ENCODE peak calls at places on chromosomes 3 and 15, in five cellular contexts. One of them, this sample, is unnamed. For H3K4me1, the result is how much of the 10 kb centered on the place peaks cover.

GRCh38 chr3:46484388-46484787 is 13.4 kb upstream of the RTP3 start:
- DNase-seq in CD8-positive, alpha-beta T cell: no peak
- DNase-seq in fibroblast of lung: no peak
- DNase-seq in cardiac muscle cell: no peak
- DNase-seq in heart right ventricle: no peak
- DNase-seq in this sample: no peak

GRCh38 chr3:35829499-35829898 is 190.2 kb downstream of the ARPP21 start:
- DNase-seq in heart right ventricle: no peak
- DNase-seq in fibroblast of lung: no peak
- DNase-seq in cardiac muscle cell: no peak
- DNase-seq in CD8-positive, alpha-beta T cell: no peak
- DNase-seq in this sample: no peak

GRCh38 chr3:185789891-185790830 is 34.7 kb downstream of the IGF2BP2 start:
- DNase-seq in cardiac muscle cell: no peak
- DNase-seq in heart right ventricle: no peak
- DNase-seq in fibroblast of lung: no peak
- DNase-seq in CD8-positive, alpha-beta T cell: no peak
- DNase-seq in this sample: no peak

GRCh38 chr3:46923559-46924350 is 46.2 kb downstream of the PTH1R start:
- DNase-seq in fibroblast of lung: peak
- DNase-seq in cardiac muscle cell: peak
- DNase-seq in CD8-positive, alpha-beta T cell: peak
- DNase-seq in heart right ventricle: no peak
- DNase-seq in this sample: peak

GRCh38 chr3:40951636-40952035 is 247.7 kb upstream of the CTNNB1 start:
- DNase-seq in CD8-positive, alpha-beta T cell: no peak
- DNase-seq in cardiac muscle cell: no peak
- DNase-seq in heart right ventricle: no peak
- DNase-seq in fibroblast of lung: no peak
- DNase-seq in this sample: no peak

GRCh38 chr3:42052867-42053351 is 38.2 kb upstream of the TRAK1 start:
- DNase-seq in fibroblast of lung: peak
- DNase-seq in CD8-positive, alpha-beta T cell: no peak
- DNase-seq in cardiac muscle cell: no peak
- DNase-seq in heart right ventricle: no peak
- DNase-seq in this sample: no peak

GRCh38 chr3:186821429-186822367 is 15.4 kb upstream of the RFC4 start:
- DNase-seq in fibroblast of lung: peak
- DNase-seq in heart right ventricle: no peak
- DNase-seq in CD8-positive, alpha-beta T cell: no peak
- DNase-seq in cardiac muscle cell: peak
- DNase-seq in this sample: no peak

GRCh38 chr3:172384836-172385235 is 63.4 kb downstream of the GHSR start:
- DNase-seq in cardiac muscle cell: no peak
- DNase-seq in fibroblast of lung: no peak
- DNase-seq in CD8-positive, alpha-beta T cell: no peak
- DNase-seq in heart right ventricle: no peak
- DNase-seq in this sample: no peak

GRCh38 chr3:195036203-195037016 is 234.5 kb downstream of the XXYLT1 start:
- DNase-seq in cardiac muscle cell: no peak
- DNase-seq in heart right ventricle: no peak
- DNase-seq in fibroblast of lung: no peak
- DNase-seq in CD8-positive, alpha-beta T cell: no peak
- DNase-seq in this sample: no peak

GRCh38 chr3:44682182-44682896 is 30.1 kb upstream of the ZNF502 start:
- DNase-seq in fibroblast of lung: no peak
- DNase-seq in heart right ventricle: no peak
- DNase-seq in CD8-positive, alpha-beta T cell: no peak
- DNase-seq in cardiac muscle cell: no peak
- DNase-seq in this sample: no peak

GRCh38 chr3:52083556-52084087 is 27.3 kb upstream of the DUSP7 start:
- DNase-seq in CD8-positive, alpha-beta T cell: no peak
- DNase-seq in cardiac muscle cell: no peak
- DNase-seq in heart right ventricle: no peak
- DNase-seq in fibroblast of lung: no peak
- DNase-seq in this sample: no peak

GRCh38 chr15:87365221-87365620 is 891.3 kb downstream of the NTRK3 start:
- DNase-seq in cardiac muscle cell: no peak
- DNase-seq in CD8-positive, alpha-beta T cell: no peak
- DNase-seq in fibroblast of lung: peak
- DNase-seq in heart right ventricle: no peak
- DNase-seq in this sample: no peak

GRCh38 chr3:100590114-100590839 is 19.1 kb upstream of the ADGRG7 start:
- DNase-seq in heart right ventricle: peak
- DNase-seq in cardiac muscle cell: peak
- DNase-seq in CD8-positive, alpha-beta T cell: peak
- DNase-seq in fibroblast of lung: peak
- DNase-seq in this sample: peak

GRCh38 chr3:163622384-163622783 is 1455.9 kb downstream of the SI start:
- DNase-seq in fibroblast of lung: peak
- DNase-seq in heart right ventricle: no peak
- DNase-seq in CD8-positive, alpha-beta T cell: no peak
- DNase-seq in cardiac muscle cell: peak
- DNase-seq in this sample: no peak

GRCh38 chr3:192409838-192410683 is 317.3 kb downstream of the FGF12 start:
- DNase-seq in heart right ventricle: no peak
- DNase-seq in CD8-positive, alpha-beta T cell: no peak
- DNase-seq in cardiac muscle cell: peak
- DNase-seq in fibroblast of lung: peak
- DNase-seq in this sample: no peak

GRCh38 chr15:74209560-74209958 is 7.0 kb upstream of the STRA6 start:
- DNase-seq in CD8-positive, alpha-beta T cell: no peak
- DNase-seq in cardiac muscle cell: no peak
- DNase-seq in heart right ventricle: no peak
- DNase-seq in fibroblast of lung: no peak
- DNase-seq in this sample: no peak

GRCh38 chr3:124700880-124701684 is 29.2 kb upstream of the UMPS start:
- DNase-seq in cardiac muscle cell: no peak
- DNase-seq in fibroblast of lung: peak
- DNase-seq in CD8-positive, alpha-beta T cell: no peak
- DNase-seq in heart right ventricle: no peak
- DNase-seq in this sample: peak

GRCh38 chr3:151770941-151771340 is 37.2 kb downstream of the AADACL2 start:
- DNase-seq in CD8-positive, alpha-beta T cell: no peak
- DNase-seq in heart right ventricle: peak
- DNase-seq in fibroblast of lung: peak
- DNase-seq in cardiac muscle cell: no peak
- DNase-seq in this sample: peak

GRCh38 chr3:163753033-163753432 is 1325.3 kb downstream of the SI start:
- DNase-seq in heart right ventricle: no peak
- DNase-seq in cardiac muscle cell: no peak
- DNase-seq in fibroblast of lung: no peak
- DNase-seq in CD8-positive, alpha-beta T cell: no peak
- DNase-seq in this sample: no peak

DNA sequence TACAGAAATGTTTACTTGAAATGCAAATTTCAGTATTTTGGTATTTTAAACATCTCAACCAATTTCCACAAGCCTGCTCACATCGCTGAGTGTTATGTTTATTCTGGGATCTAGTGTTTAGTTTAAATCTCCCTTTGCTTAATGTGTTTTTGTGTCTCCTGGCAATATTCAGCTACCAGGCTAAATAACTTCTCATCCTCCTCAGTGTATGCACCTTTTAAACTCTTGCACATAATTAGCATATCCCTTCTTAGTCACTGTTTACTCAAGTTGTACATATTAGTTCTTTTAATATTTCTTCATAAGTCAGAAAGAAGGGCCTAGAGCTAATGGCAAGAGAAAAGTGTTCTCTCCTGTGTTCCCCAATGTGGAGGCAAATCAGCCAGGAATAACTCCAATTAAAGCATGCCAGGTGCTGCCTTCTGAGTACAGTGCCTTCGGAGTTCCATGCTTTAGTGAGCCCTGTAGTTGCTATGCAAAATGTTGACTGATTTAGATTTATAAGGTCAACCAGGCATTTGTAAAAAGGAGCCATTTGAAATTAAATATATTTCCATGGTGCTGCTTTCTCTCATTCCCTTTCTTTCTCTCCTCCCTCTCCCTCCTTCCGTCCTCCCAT is 234.3 kb downstream of the GAP43 start:
- DNase-seq in CD8-positive, alpha-beta T cell: no peak
- DNase-seq in heart right ventricle: no peak
- DNase-seq in fibroblast of lung: peak
- DNase-seq in cardiac muscle cell: no peak
- DNase-seq in this sample: no peak
- H3K4me1 ChIP-seq in CD8-positive, alpha-beta T cell: under half
- H3K4me1 ChIP-seq in heart right ventricle: under half
- H3K4me1 ChIP-seq in fibroblast of lung: under half
- H3K4me1 ChIP-seq in cardiac muscle cell: under half
- H3K4me1 ChIP-seq in this sample: under half

GRCh38 chr3:50356553-50356952 is 2.8 kb downstream of the TMEM115 start:
- DNase-seq in heart right ventricle: peak
- DNase-seq in CD8-positive, alpha-beta T cell: no peak
- DNase-seq in cardiac muscle cell: no peak
- DNase-seq in fibroblast of lung: peak
- DNase-seq in this sample: no peak

GRCh38 chr3:50355829-50356552 is 3.3 kb downstream of the TMEM115 start:
- DNase-seq in heart right ventricle: no peak
- DNase-seq in CD8-positive, alpha-beta T cell: no peak
- DNase-seq in cardiac muscle cell: no peak
- DNase-seq in fibroblast of lung: no peak
- DNase-seq in this sample: no peak

GRCh38 chr3:50358355-50358926 is 880 bp downstream of the TMEM115 start:
- DNase-seq in CD8-positive, alpha-beta T cell: no peak
- DNase-seq in fibroblast of lung: no peak
- DNase-seq in heart right ventricle: no peak
- DNase-seq in cardiac muscle cell: no peak
- DNase-seq in this sample: no peak

GRCh38 chr3:50359760-50360110 is 414 bp upstream of the TMEM115 start:
- DNase-seq in CD8-positive, alpha-beta T cell: no peak
- DNase-seq in fibroblast of lung: no peak
- DNase-seq in cardiac muscle cell: no peak
- DNase-seq in heart right ventricle: no peak
- DNase-seq in this sample: no peak

GRCh38 chr3:50358927-50359759 is at the start of gene TMEM115:
- DNase-seq in cardiac muscle cell: peak
- DNase-seq in CD8-positive, alpha-beta T cell: peak
- DNase-seq in fibroblast of lung: peak
- DNase-seq in heart right ventricle: peak
- DNase-seq in this sample: peak
- TF ChIP-seq CTCF in cardiac muscle cell: no peak
- TF ChIP-seq CTCF in CD8-positive, alpha-beta T cell: no peak
- TF ChIP-seq CTCF in fibroblast of lung: no peak
- TF ChIP-seq CTCF in heart right ventricle: no peak
- TF ChIP-seq CTCF in this sample: no peak

GRCh38 chr3:128076465-128076782 is 24.2 kb downstream of the SEC61A1 start:
- DNase-seq in heart right ventricle: no peak
- DNase-seq in CD8-positive, alpha-beta T cell: no peak
- DNase-seq in fibroblast of lung: no peak
- DNase-seq in cardiac muscle cell: peak
- DNase-seq in this sample: no peak
- H3K4me3 ChIP-seq in heart right ventricle: peak
- H3K4me3 ChIP-seq in CD8-positive, alpha-beta T cell: peak
- H3K4me3 ChIP-seq in fibroblast of lung: peak
- H3K4me3 ChIP-seq in cardiac muscle cell: peak
- H3K4me3 ChIP-seq in this sample: no peak

GRCh38 chr15:88897456-88898194 is 2.3 kb upstream of the HAPLN3 start:
- DNase-seq in heart right ventricle: peak
- DNase-seq in CD8-positive, alpha-beta T cell: peak
- DNase-seq in cardiac muscle cell: peak
- DNase-seq in fibroblast of lung: peak
- DNase-seq in this sample: peak

GRCh38 chr15:88898736-88899135 is 3.4 kb upstream of the HAPLN3 start:
- DNase-seq in cardiac muscle cell: no peak
- DNase-seq in fibroblast of lung: no peak
- DNase-seq in heart right ventricle: no peak
- DNase-seq in CD8-positive, alpha-beta T cell: no peak
- DNase-seq in this sample: no peak

GRCh38 chr15:88894819-88895767 is at the start of gene HAPLN3:
- DNase-seq in fibroblast of lung: peak
- DNase-seq in cardiac muscle cell: peak
- DNase-seq in CD8-positive, alpha-beta T cell: peak
- DNase-seq in heart right ventricle: no peak
- DNase-seq in this sample: no peak

GRCh38 chr15:88896339-88897033 is 1.1 kb upstream of the HAPLN3 start:
- DNase-seq in CD8-positive, alpha-beta T cell: no peak
- DNase-seq in fibroblast of lung: no peak
- DNase-seq in heart right ventricle: no peak
- DNase-seq in cardiac muscle cell: peak
- DNase-seq in this sample: no peak

GRCh38 chr15:88897142-88897455 is 1.8 kb upstream of the HAPLN3 start:
- DNase-seq in CD8-positive, alpha-beta T cell: no peak
- DNase-seq in fibroblast of lung: no peak
- DNase-seq in cardiac muscle cell: no peak
- DNase-seq in heart right ventricle: no peak
- DNase-seq in this sample: no peak
- H3K4me1 ChIP-seq in CD8-positive, alpha-beta T cell: under half
- H3K4me1 ChIP-seq in fibroblast of lung: under half
- H3K4me1 ChIP-seq in cardiac muscle cell: under half
- H3K4me1 ChIP-seq in heart right ventricle: under half
- H3K4me1 ChIP-seq in this sample: under half

GRCh38 chr3:177898185-177898584 is 638.1 kb upstream of the KCNMB2 start:
- DNase-seq in fibroblast of lung: no peak
- DNase-seq in CD8-positive, alpha-beta T cell: no peak
- DNase-seq in heart right ventricle: no peak
- DNase-seq in cardiac muscle cell: no peak
- DNase-seq in this sample: no peak

GRCh38 chr3:177887475-177887874 is 648.8 kb upstream of the KCNMB2 start:
- DNase-seq in cardiac muscle cell: no peak
- DNase-seq in heart right ventricle: no peak
- DNase-seq in fibroblast of lung: no peak
- DNase-seq in CD8-positive, alpha-beta T cell: no peak
- DNase-seq in this sample: no peak

GRCh38 chr3:177889158-177889557 is 647.1 kb upstream of the KCNMB2 start:
- DNase-seq in fibroblast of lung: no peak
- DNase-seq in cardiac muscle cell: no peak
- DNase-seq in heart right ventricle: no peak
- DNase-seq in CD8-positive, alpha-beta T cell: no peak
- DNase-seq in this sample: no peak

GRCh38 chr3:177894021-177894690 is 642.1 kb upstream of the KCNMB2 start:
- DNase-seq in heart right ventricle: no peak
- DNase-seq in CD8-positive, alpha-beta T cell: no peak
- DNase-seq in fibroblast of lung: peak
- DNase-seq in cardiac muscle cell: no peak
- DNase-seq in this sample: no peak

DNA sequence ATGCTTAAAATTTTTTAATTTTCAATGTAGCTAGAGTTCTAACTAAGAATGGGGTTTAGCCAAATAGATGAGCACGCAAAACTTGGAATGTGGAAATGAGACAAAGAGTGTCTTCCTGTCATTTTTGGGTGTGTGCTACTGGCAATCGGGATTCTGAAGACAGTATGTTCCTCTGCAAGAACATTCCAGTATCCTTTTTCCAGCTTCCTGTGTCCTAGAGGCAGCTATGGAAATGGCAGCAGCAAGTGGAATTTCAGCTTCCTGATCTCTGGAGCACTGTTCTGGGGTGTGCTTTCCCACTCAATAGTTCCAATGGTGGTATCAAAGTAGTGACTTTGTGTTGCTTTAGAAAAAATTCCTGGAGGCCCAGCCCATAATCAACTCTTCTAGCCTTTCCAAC is 642.9 kb upstream of the KCNMB2 start:
- DNase-seq in CD8-positive, alpha-beta T cell: no peak
- DNase-seq in heart right ventricle: no peak
- DNase-seq in fibroblast of lung: no peak
- DNase-seq in cardiac muscle cell: no peak
- DNase-seq in this sample: no peak
- TF ChIP-seq CTCF in CD8-positive, alpha-beta T cell: no peak
- TF ChIP-seq CTCF in heart right ventricle: no peak
- TF ChIP-seq CTCF in fibroblast of lung: no peak
- TF ChIP-seq CTCF in cardiac muscle cell: no peak
- TF ChIP-seq CTCF in this sample: no peak

GRCh38 chr15:43249236-43249635 is 17.5 kb downstream of the TGM5 start:
- DNase-seq in fibroblast of lung: no peak
- DNase-seq in CD8-positive, alpha-beta T cell: no peak
- DNase-seq in cardiac muscle cell: no peak
- DNase-seq in heart right ventricle: no peak
- DNase-seq in this sample: no peak
- H3K4me3 ChIP-seq in fibroblast of lung: no peak
- H3K4me3 ChIP-seq in CD8-positive, alpha-beta T cell: no peak
- H3K4me3 ChIP-seq in cardiac muscle cell: no peak
- H3K4me3 ChIP-seq in heart right ventricle: no peak
- H3K4me3 ChIP-seq in this sample: no peak

This sample was measured in pancreas.